ENCODE peak calls at places on chromosomes 2 and 18, in six cellular contexts. B is gastrocnemius medialis, P is upper lobe of right lung, F is PC-3, H is A549, C is fibroblast of lung. U is an unnamed sample.

GRCh38 chr2:176317246-176318065 is 48.2 kb downstream of the MTX2 start:
- DNase-seq in B (no peak), P (no peak), F (no peak), H (no peak), C (peak; percentile 6), U (peak; percentile 22)

GRCh38 chr2:120228503-120228902 is 5.3 kb upstream of the TMEM185B start:
- DNase-seq in B (no peak), P (no peak), F (peak; percentile 57), H (no peak), C (no peak), U (no peak)

GRCh38 chr2:165401285-165401852 is 68.1 kb upstream of the CSRNP3 start:
- DNase-seq in B (no peak), P (no peak), F (peak; percentile 92), H (no peak), C (peak; percentile 73), U (peak; percentile 78)

GRCh38 chr2:128178650-128179460 is 87.9 kb downstream of the UGGT1 start:
- DNase-seq in B (peak; percentile 26), P (no peak), F (peak; percentile 46), H (peak; percentile 28), C (peak; percentile 69), U (peak; percentile 74)

GRCh38 chr18:45423664-45424063 is 191.6 kb upstream of the SLC14A2 start:
- DNase-seq in B (no peak), P (no peak), F (no peak), H (no peak), C (no peak), U (peak; percentile 51)

GRCh38 chr18:50274044-50274442 is 7.3 kb downstream of the MBD1 start:
- DNase-seq in B (no peak), P (no peak), F (no peak), H (no peak), C (no peak), U (no peak)

GRCh38 chr2:205816268-205816667 is 134.0 kb downstream of the NRP2 start:
- DNase-seq in B (no peak), P (no peak), F (no peak), H (no peak), C (no peak), U (no peak)

GRCh38 chr2:47034973-47035609 is 119.5 kb upstream of the MCFD2 start:
- DNase-seq in B (no peak), P (peak; percentile 75), F (no peak), H (no peak), C (peak; percentile 82), U (no peak)

GRCh38 chr2:112784199-112785189 is at the start of gene IL1A:
- DNase-seq in B (no peak), P (no peak), F (peak; percentile 84), H (peak; percentile 51), C (peak; percentile 82), U (peak; percentile 60)

GRCh38 chr2:218285604-218286003 is 6.7 kb downstream of the TMBIM1 start:
- DNase-seq in B (peak; percentile 77), P (peak; percentile 84), F (peak; percentile 52), H (no peak), C (peak; percentile 62), U (peak; percentile 89)

GRCh38 chr18:2988041-2988794 is 24.7 kb downstream of the LPIN2 start:
- DNase-seq in B (no peak), P (no peak), F (no peak), H (no peak), C (peak; percentile 86), U (peak; percentile 98)

GRCh38 chr2:221514305-221515040 is 57.6 kb downstream of the EPHA4 start:
- DNase-seq in B (no peak), P (no peak), F (peak; percentile 52), H (no peak), C (no peak), U (no peak)

GRCh38 chr18:48819781-48820482 is 130.8 kb downstream of the SMAD7 start:
- DNase-seq in B (peak; percentile 0), P (peak; percentile 41), F (no peak), H (no peak), C (no peak), U (no peak)

GRCh38 chr18:27685807-27686412 is 491.0 kb downstream of the CDH2 start:
- DNase-seq in B (no peak), P (no peak), F (peak; percentile 69), H (peak; percentile 3), C (peak; percentile 42), U (peak; percentile 42)

GRCh38 chr2:160909781-160910242 is 250.4 kb upstream of the TANK start:
- DNase-seq in B (no peak), P (no peak), F (no peak), H (no peak), C (peak; percentile 56), U (peak; percentile 86)

GRCh38 chr2:229931241-229931640 is 8.9 kb downstream of the FBXO36 start:
- DNase-seq in B (no peak), P (no peak), F (no peak), H (no peak), C (no peak), U (no peak)

GRCh38 chr2:86186431-86186830 is 8.8 kb downstream of the IMMT start:
- DNase-seq in B (no peak), P (no peak), F (no peak), H (no peak), C (no peak), U (no peak)

GRCh38 chr2:30491225-30491624 is 44.2 kb downstream of the LCLAT1 start:
- DNase-seq in B (no peak), P (no peak), F (no peak), H (no peak), C (no peak), U (no peak)
- TF ChIP-seq CTCF in B (no peak), P (no peak), F (no peak), H (no peak), C (no peak), U (no peak)

GRCh38 chr2:42493885-42494433 is at the start of gene KCNG3:
- DNase-seq in B (no peak), P (peak; percentile 87), F (peak; percentile 65), H (peak; percentile 60), C (peak; percentile 41), U (peak; percentile 7)

GRCh38 chr2:42494434-42495233 is 852 bp upstream of the KCNG3 start:
- DNase-seq in B (peak; percentile 12), P (peak; percentile 75), F (peak; percentile 95), H (peak; percentile 78), C (peak; percentile 65), U (peak; percentile 67)

GRCh38 chr2:42495234-42495581 is 1.4 kb upstream of the KCNG3 start:
- DNase-seq in B (no peak), P (no peak), F (no peak), H (no peak), C (no peak), U (no peak)

GRCh38 chr2:42493468-42493884 is 306 bp downstream of the KCNG3 start:
- DNase-seq in B (no peak), P (no peak), F (no peak), H (no peak), C (no peak), U (no peak)

DNA sequence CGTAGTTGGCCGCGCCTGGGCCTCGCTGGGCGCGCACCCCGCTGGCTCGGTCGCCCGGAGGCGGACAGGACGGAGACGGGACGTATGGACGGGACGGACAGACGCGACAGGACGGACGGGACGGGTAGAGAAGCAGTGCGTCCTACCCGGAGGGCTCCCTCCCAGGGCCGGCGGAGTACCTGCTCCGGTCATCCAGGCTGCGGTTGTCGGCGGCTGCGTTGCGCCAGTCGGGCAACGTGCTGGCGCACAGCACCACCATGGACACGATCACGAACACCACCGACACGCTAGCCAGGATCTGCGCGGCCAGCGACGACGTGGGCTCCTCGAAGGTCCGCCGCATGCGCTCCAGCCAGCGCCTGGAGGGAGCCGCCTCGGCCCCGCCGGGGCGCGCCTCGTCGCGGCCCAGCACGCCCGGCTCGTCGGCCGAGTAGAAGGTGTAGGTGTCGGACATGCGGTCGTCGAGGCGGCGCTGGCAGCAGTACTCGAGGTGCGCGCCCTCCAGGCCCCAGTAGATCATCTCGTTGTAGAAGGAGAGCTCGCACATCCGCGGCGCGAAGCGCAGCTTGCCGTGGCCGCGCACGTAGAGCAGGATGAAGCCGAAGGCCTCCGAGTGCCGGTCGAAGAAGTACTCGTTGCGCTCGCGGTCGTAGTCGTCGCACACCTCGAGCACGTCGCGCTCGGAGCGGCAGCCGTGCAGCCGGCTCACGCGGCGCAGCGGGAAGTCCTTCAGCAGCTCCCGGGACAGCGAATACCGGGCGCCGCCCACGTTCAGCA is 903 bp downstream of the KCNG3 start:
- DNase-seq in B (no peak), P (peak; percentile 70), F (no peak), H (no peak), C (peak; percentile 5), U (no peak)
- H3K4me3 ChIP-seq in B (peak overlapping the region; percentile 64), P (peak overlapping the region; percentile 50), F (peak overlapping the region; percentile 75), H (peak overlapping the region; percentile 68), C (no peak overlapping the region), U (no peak overlapping the region)

GRCh38 chr2:236341721-236342120 is 77.5 kb upstream of the ASB18 start:
- DNase-seq in B (no peak), P (no peak), F (no peak), H (no peak), C (no peak), U (no peak)
- TF ChIP-seq CTCF in B (no peak), P (no peak), F (no peak), H (no peak), C (no peak), U (no peak)

DNA sequence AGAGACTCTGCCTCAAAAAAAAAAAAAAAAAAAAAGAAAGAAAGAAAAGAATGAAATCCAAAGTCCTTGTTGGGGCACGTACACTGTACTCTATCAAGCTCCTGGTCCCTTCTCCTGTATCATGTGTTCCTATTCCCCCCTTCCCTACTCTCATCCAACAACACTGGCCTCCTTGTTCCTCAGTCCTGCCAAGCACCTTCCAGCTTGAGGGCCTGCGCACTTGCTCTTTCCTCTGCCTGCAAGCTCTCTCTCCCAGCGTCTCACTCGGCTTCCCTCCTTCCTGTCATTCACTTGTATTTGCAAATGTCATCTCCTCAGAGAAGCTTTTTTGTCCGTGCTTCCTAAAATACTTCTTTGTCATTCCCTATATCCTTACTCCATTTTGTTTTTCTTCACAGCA is 10.8 kb upstream of the KIF3C start:
- DNase-seq in B (no peak), P (no peak), F (no peak), H (no peak), C (no peak), U (no peak)
- H3K4me3 ChIP-seq in B (no peak overlapping the region), P (no peak overlapping the region), F (no peak overlapping the region), H (no peak overlapping the region), C (no peak overlapping the region), U (no peak overlapping the region)

GRCh38 chr2:27954261-27954673 is 63.7 kb downstream of the BABAM2 start:
- DNase-seq in B (no peak), P (no peak), F (peak; percentile 60), H (no peak), C (peak; percentile 69), U (peak; percentile 34)
- TF ChIP-seq CTCF in B (no peak), P (no peak), F (no peak), H (no peak), C (peak; percentile 8), U (no peak)

DNA sequence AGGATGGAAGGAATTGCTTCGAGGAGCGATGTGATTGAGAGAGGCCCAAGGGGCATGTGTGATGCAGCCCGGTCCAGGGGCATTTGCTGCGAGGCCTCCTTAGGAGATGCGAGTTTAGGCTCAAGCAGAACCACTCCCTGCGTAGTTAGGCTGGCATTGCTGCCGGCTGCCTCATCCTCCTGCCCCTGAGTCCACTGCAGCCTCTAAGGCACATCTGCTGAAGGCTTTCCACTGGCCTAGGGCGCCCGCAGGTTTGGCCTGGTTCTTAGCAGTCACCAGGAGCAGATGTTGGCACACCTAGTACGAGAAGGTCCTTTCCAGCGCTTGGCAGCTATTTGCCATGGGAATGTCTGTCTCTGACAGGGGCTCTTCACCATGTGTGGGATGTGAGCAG is 20.7 kb downstream of the INPP5D start:
- DNase-seq in B (no peak), P (peak; percentile 53), F (no peak), H (no peak), C (no peak), U (no peak)
- H3K4me3 ChIP-seq in B (no peak overlapping the region), P (no peak overlapping the region), F (no peak overlapping the region), H (no peak overlapping the region), C (no peak overlapping the region), U (no peak overlapping the region)

U was measured in AG10803.